ENCODE peak calls at places on chromosomes 16 and 17, in ten cellular contexts. X is IMR-90; A is ascending aorta; U is stomach; Y is GM23248; T is HAP-1; Z is adipocyte; J is cardiac muscle cell; E is naive thymus-derived CD4-positive, alpha-beta T cell; H is gastrocnemius medialis. D is an unnamed sample.

GRCh38 chr16:24508614-24509013 is 30.8 kb upstream of the RBBP6 start:
- DNase-seq in X (peak; percentile 79), A (peak; percentile 79), U (no peak), Y (peak; percentile 88), T (no peak), Z (peak; percentile 56), J (peak; percentile 88), E (no peak), H (peak; percentile 13), D (no peak)

GRCh38 chr16:47037746-47038458 is 64.4 kb upstream of the DNAJA2 start:
- DNase-seq in X (peak; percentile 62), A (peak; percentile 94), U (peak; percentile 92), Y (peak; percentile 90), T (peak; percentile 76), Z (peak; percentile 95), J (peak; percentile 85), E (peak; percentile 77), H (peak; percentile 56), D (peak; percentile 95)

GRCh38 chr17:13534946-13535345 is 66.8 kb downstream of the HS3ST3A1 start:
- DNase-seq in X (no peak), A (no peak), U (no peak), Y (no peak), T (no peak), Z (no peak), J (no peak), E (no peak), H (no peak), D (no peak)

GRCh38 chr16:30066882-30067583 is 1.5 kb downstream of the ALDOA start:
- DNase-seq in X (no peak), A (no peak), U (no peak), Y (peak; percentile 40), T (no peak), Z (no peak), J (no peak), E (no peak), H (peak; percentile 57), D (no peak)

GRCh38 chr16:72878301-72879269 is 169.3 kb downstream of the ZFHX3 start:
- DNase-seq in X (peak; percentile 75), A (no peak), U (no peak), Y (peak; percentile 8), T (no peak), Z (peak; percentile 21), J (peak; percentile 91), E (no peak), H (no peak), D (no peak)

GRCh38 chr16:50245417-50246298 is 20.7 kb upstream of the ADCY7 start:
- DNase-seq in X (peak; percentile 45), A (peak; percentile 81), U (peak; percentile 55), Y (peak; percentile 91), T (peak; percentile 54), Z (peak; percentile 72), J (peak; percentile 48), E (peak; percentile 15), H (no peak), D (peak; percentile 73)

GRCh38 chr17:17888371-17888770 is 51.6 kb upstream of the SREBF1 start:
- DNase-seq in X (no peak), A (no peak), U (no peak), Y (no peak), T (no peak), Z (no peak), J (no peak), E (no peak), H (no peak), D (no peak)

GRCh38 chr16:56998352-56998751 is 9.0 kb downstream of the NLRC5 start:
- DNase-seq in X (no peak), A (no peak), U (no peak), Y (no peak), T (no peak), Z (no peak), J (no peak), E (no peak), H (no peak), D (no peak)

GRCh38 chr17:61397086-61397842 is 2.4 kb upstream of the TBX2 start:
- DNase-seq in X (peak; percentile 72), A (no peak), U (no peak), Y (peak; percentile 54), T (no peak), Z (peak; percentile 76), J (peak; percentile 30), E (no peak), H (no peak), D (peak; percentile 88)

DNA sequence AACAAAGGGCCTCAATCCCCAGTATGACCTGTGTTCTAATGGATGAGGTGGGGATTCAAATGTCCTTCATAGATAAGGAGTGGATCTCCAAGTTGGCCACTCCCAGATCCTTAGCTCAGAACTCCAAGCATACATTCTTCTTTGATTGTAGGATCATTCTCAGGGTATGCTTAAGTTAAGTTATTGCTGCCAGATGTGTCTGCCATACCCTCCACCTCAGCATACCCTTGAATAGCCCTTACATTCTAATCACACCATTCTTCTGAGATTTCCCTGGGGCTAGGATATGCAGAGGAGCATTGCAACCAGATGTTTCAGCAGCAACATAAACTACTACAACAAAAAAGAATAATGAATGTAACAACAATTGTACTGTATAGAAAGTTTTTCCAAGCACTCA is 1.6 kb upstream of the KRTAP2-4 start:
- DNase-seq in X (peak; percentile 73), A (no peak), U (no peak), Y (peak; percentile 31), T (no peak), Z (peak; percentile 82), J (no peak), E (no peak), H (no peak), D (no peak)
- H3K4me1 ChIP-seq in X (peaks cover 5% of the 10 kb centered on the region), A (no peaks in the 10 kb centered on the region), U (no peaks in the 10 kb centered on the region), Y (peaks cover 34% of the 10 kb centered on the region), T (no peaks in the 10 kb centered on the region), Z (peaks cover 6% of the 10 kb centered on the region), J (no peaks in the 10 kb centered on the region), E (no peaks in the 10 kb centered on the region), H (no peaks in the 10 kb centered on the region), D (no peaks in the 10 kb centered on the region)

GRCh38 chr17:64534187-64534586 is 27.4 kb downstream of the CEP95 start:
- DNase-seq in X (no peak), A (no peak), U (no peak), Y (peak; percentile 42), T (no peak), Z (no peak), J (no peak), E (no peak), H (no peak), D (no peak)

GRCh38 chr17:64537488-64537887 is 30.7 kb downstream of the CEP95 start:
- DNase-seq in X (no peak), A (no peak), U (no peak), Y (no peak), T (no peak), Z (no peak), J (peak; percentile 16), E (no peak), H (no peak), D (no peak)

GRCh38 chr17:64538508-64539120 is 31.8 kb downstream of the CEP95 start:
- DNase-seq in X (no peak), A (no peak), U (no peak), Y (no peak), T (no peak), Z (no peak), J (no peak), E (no peak), H (no peak), D (no peak)

GRCh38 chr17:64535357-64535756 is 28.6 kb downstream of the CEP95 start:
- DNase-seq in X (no peak), A (no peak), U (no peak), Y (no peak), T (no peak), Z (no peak), J (no peak), E (no peak), H (no peak), D (no peak)

DNA sequence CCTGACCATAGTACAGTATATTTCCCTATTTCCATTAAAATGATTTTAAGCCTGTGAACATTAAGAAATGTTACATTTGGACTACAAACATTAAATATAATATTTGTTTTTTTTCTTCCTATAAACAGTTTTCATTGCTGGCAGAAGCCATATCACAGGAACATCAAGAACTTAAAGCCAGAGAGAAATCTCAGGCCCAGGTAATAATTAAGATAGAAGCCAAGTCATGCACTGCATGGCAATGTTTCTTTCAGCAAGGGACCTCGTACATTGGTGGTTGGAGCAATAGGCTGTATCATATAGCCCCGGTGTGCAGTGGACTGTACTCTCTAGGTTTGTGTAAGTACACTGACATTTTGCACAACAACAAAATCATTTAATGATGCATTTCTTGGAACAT is 30.1 kb downstream of the CEP95 start:
- DNase-seq in X (no peak), A (no peak), U (no peak), Y (no peak), T (no peak), Z (no peak), J (no peak), E (no peak), H (no peak), D (no peak)
- H3K4me3 ChIP-seq in X (no peak overlapping the region), A (no peak overlapping the region), U (no peak overlapping the region), Y (no peak overlapping the region), T (no peak overlapping the region), Z (no peak overlapping the region), J (no peak overlapping the region), E (no peak overlapping the region), H (no peak overlapping the region), D (no peak overlapping the region)

DNA sequence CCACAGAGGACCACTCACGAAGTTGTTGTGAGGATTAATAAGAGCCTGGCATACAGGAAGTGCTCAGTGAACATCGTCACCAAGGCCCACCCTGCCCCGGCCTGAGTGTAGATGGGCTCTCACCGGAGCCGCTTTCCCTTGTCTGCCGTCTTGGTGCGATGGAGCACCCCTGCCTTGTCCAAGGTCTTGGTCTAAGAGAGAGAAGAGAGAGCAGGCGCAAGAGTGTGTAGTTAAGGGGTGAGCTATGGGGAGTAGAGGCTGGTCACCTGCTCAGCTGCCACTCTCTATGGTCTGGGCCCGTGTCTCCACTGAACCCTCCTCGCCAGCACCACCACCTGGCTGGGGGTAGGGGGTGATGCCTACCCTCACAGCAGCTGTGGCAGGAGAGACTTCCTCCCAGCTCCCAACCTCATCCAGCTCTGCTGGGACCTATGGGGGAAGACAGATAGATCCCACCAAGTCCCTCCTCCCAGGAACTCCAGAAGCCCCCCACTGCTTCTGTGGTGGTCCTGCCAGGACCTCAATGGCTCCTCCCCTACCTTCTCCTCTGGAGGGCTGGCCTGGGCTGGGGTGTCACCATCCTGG is 28.7 kb downstream of the ARHGAP27 start:
- DNase-seq in X (no peak), A (no peak), U (no peak), Y (no peak), T (no peak), Z (no peak), J (no peak), E (no peak), H (no peak), D (peak; percentile 59)
- H3K36me3 ChIP-seq in X (no peaks in the 10 kb centered on the region), A (peaks cover 15% of the 10 kb centered on the region), U (peaks cover 14% of the 10 kb centered on the region), Y (no peaks in the 10 kb centered on the region), T (no peaks in the 10 kb centered on the region), Z (peaks cover 4% of the 10 kb centered on the region), J (no peaks in the 10 kb centered on the region), E (peaks cover 25% of the 10 kb centered on the region), H (no peaks in the 10 kb centered on the region), D (no peaks in the 10 kb centered on the region)

DNA sequence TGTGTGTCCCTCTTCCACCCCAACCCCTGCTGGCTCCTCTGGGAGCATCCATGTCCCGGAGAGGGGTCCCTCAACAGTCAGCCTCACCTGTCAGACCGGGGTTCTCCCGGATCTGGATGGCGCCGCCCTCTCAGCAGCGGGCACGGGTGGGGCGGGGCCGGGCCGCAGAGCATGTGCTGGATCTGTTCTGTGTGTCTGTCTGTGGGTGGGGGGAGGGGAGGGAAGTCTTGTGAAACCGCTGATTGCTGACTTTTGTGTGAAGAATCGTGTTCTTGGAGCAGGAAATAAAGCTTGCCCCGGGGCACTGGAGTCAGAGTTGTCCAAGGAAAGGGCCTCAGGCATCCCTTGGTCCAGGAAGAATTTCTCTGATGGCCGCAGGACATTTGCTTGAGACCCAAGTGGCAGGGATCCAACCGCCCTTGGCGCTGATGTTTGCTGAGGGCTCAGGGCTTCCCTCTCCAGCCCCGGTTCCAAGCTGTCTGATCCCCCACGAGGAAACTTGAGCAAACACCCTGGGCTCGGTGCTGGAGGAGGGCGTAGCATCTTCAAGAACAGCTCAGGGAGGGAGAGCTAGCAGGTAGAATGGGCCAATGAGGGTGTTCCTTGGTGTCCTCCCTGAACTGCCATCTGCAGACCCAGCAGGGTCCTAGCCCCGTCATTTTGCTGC is 4.5 kb downstream of the NXPH3 start:
- DNase-seq in X (no peak), A (no peak), U (no peak), Y (no peak), T (no peak), Z (no peak), J (no peak), E (no peak), H (no peak), D (peak; percentile 52)
- H3K4me1 ChIP-seq in X (peaks cover 5% of the 10 kb centered on the region), A (peaks cover 12% of the 10 kb centered on the region), U (peaks cover 19% of the 10 kb centered on the region), Y (peaks cover 5% of the 10 kb centered on the region), T (peaks cover 3% of the 10 kb centered on the region), Z (peaks cover 8% of the 10 kb centered on the region), J (peaks cover 8% of the 10 kb centered on the region), E (peaks cover 9% of the 10 kb centered on the region), H (peaks cover 19% of the 10 kb centered on the region), D (no peaks in the 10 kb centered on the region)